ENCODE peak calls at places on chromosomes 7 and 10, in ten cellular contexts. J, K, E, A, X, V, C, L, N and B are unnamed samples.

GRCh38 chr10:99850041-99850766 is 67.8 kb downstream of the ABCC2 start:
- DNase-seq in J (no peak), K (no peak), E (no peak), A (no peak), X (no peak), V (no peak), C (no peak), L (no peak), N (no peak), B (no peak)

GRCh38 chr10:23344251-23344841 is at the start of gene C10orf67:
- DNase-seq in J (peak; percentile 18), K (peak; percentile 21), E (peak; percentile 23), A (peak; percentile 58), X (peak; percentile 79), V (peak; percentile 49), C (no peak), L (peak; percentile 39), N (peak; percentile 76), B (no peak)

GRCh38 chr7:26343837-26344236 is 52.2 kb downstream of the SNX10 start:
- DNase-seq in J (no peak), K (no peak), E (no peak), A (no peak), X (no peak), V (no peak), C (no peak), L (no peak), N (no peak), B (no peak)

GRCh38 chr10:128078136-128078969 is 47.9 kb downstream of the MKI67 start:
- DNase-seq in J (no peak), K (no peak), E (no peak), A (no peak), X (peak; percentile 86), V (no peak), C (no peak), L (no peak), N (peak; percentile 51), B (peak; percentile 64)

GRCh38 chr7:65962033-65962432 is 20.0 kb downstream of the GUSB start:
- DNase-seq in J (no peak), K (no peak), E (no peak), A (no peak), X (no peak), V (no peak), C (no peak), L (no peak), N (no peak), B (no peak)

GRCh38 chr7:34900891-34901493 is 136.3 kb downstream of the DPY19L1 start:
- DNase-seq in J (no peak), K (no peak), E (no peak), A (no peak), X (peak; percentile 40), V (peak; percentile 42), C (no peak), L (no peak), N (no peak), B (no peak)

GRCh38 chr10:124875596-124875995 is 66.3 kb upstream of the ZRANB1 start:
- DNase-seq in J (no peak), K (no peak), E (no peak), A (peak; percentile 25), X (no peak), V (no peak), C (no peak), L (peak; percentile 27), N (peak; percentile 51), B (no peak)

GRCh38 chr10:90862908-90863514 is 5.2 kb upstream of the HTR7 start:
- DNase-seq in J (no peak), K (no peak), E (no peak), A (no peak), X (peak; percentile 43), V (no peak), C (no peak), L (peak; percentile 35), N (peak; percentile 70), B (no peak)

GRCh38 chr7:79553811-79554555 is 100.5 kb upstream of the MAGI2 start:
- DNase-seq in J (no peak), K (no peak), E (no peak), A (peak; percentile 3), X (no peak), V (no peak), C (no peak), L (peak; percentile 52), N (peak; percentile 66), B (no peak)

GRCh38 chr10:131310054-131310903 is 1.2 kb downstream of the TCERG1L start:
- DNase-seq in J (no peak), K (no peak), E (no peak), A (no peak), X (no peak), V (no peak), C (no peak), L (no peak), N (peak; percentile 0), B (no peak)

GRCh38 chr7:83111391-83111790 is 51.3 kb downstream of the PCLO start:
- DNase-seq in J (no peak), K (no peak), E (no peak), A (peak; percentile 68), X (no peak), V (no peak), C (no peak), L (no peak), N (no peak), B (no peak)

GRCh38 chr7:69967152-69967591 is 368.9 kb downstream of the AUTS2 start:
- DNase-seq in J (peak; percentile 34), K (no peak), E (peak; percentile 19), A (peak; percentile 29), X (peak; percentile 42), V (peak; percentile 51), C (no peak), L (no peak), N (peak; percentile 2), B (no peak)

GRCh38 chr7:79868010-79868409 is 266.6 kb upstream of the GNAI1 start:
- DNase-seq in J (no peak), K (no peak), E (no peak), A (no peak), X (no peak), V (no peak), C (no peak), L (no peak), N (peak; percentile 20), B (no peak)

GRCh38 chr7:84675633-84676034 is 481.0 kb upstream of the SEMA3A start:
- DNase-seq in J (no peak), K (no peak), E (no peak), A (peak; percentile 23), X (peak; percentile 21), V (no peak), C (peak; percentile 34), L (no peak), N (peak; percentile 22), B (no peak)

GRCh38 chr10:89327803-89328441 is at the start of gene IFIT3:
- DNase-seq in J (peak; percentile 65), K (peak; percentile 58), E (peak; percentile 64), A (peak; percentile 95), X (peak; percentile 13), V (peak; percentile 64), C (no peak), L (peak; percentile 91), N (peak; percentile 96), B (no peak)
- H3K4me3 ChIP-seq in J (peak within 1 kb of the TSS; percentile 39), K (peak within 1 kb of the TSS; percentile 60), E (no peak within 1 kb of the TSS), A (peak within 1 kb of the TSS; percentile 67), X (peak within 1 kb of the TSS; percentile 64), V (peak within 1 kb of the TSS; percentile 61), C (no peak within 1 kb of the TSS), L (peak within 1 kb of the TSS; percentile 54), N (peak within 1 kb of the TSS; percentile 55), B (peak within 1 kb of the TSS; percentile 68)

GRCh38 chr7:72476608-72477305 is 64.6 kb upstream of the CALN1 start:
- DNase-seq in J (no peak), K (no peak), E (no peak), A (no peak), X (no peak), V (no peak), C (no peak), L (no peak), N (no peak), B (no peak)
- TF ChIP-seq CTCF in J (no peak), K (no peak), E (no peak), A (no peak), X (no peak), V (no peak), C (no peak), L (peak; percentile 4), N (no peak), B (no peak)

GRCh38 chr7:27394871-27395270 is 152.3 kb downstream of the EVX1 start:
- DNase-seq in J (no peak), K (no peak), E (no peak), A (no peak), X (no peak), V (no peak), C (no peak), L (no peak), N (no peak), B (no peak)

GRCh38 chr7:27392477-27392876 is 149.9 kb downstream of the EVX1 start:
- DNase-seq in J (no peak), K (no peak), E (no peak), A (no peak), X (no peak), V (no peak), C (no peak), L (no peak), N (no peak), B (no peak)

GRCh38 chr7:27400168-27400567 is 157.6 kb downstream of the EVX1 start:
- DNase-seq in J (no peak), K (no peak), E (no peak), A (no peak), X (no peak), V (no peak), C (no peak), L (no peak), N (no peak), B (no peak)

GRCh38 chr7:27397503-27397902 is 154.9 kb downstream of the EVX1 start:
- DNase-seq in J (no peak), K (no peak), E (no peak), A (no peak), X (no peak), V (no peak), C (no peak), L (no peak), N (no peak), B (no peak)

GRCh38 chr7:27395626-27396025 is 153.0 kb downstream of the EVX1 start:
- DNase-seq in J (no peak), K (no peak), E (no peak), A (no peak), X (no peak), V (no peak), C (no peak), L (no peak), N (no peak), B (no peak)
- H3K4me3 ChIP-seq in J (no peak overlapping the region), K (no peak overlapping the region), E (no peak overlapping the region), A (no peak overlapping the region), X (no peak overlapping the region), V (no peak overlapping the region), C (no peak overlapping the region), L (no peak overlapping the region), N (no peak overlapping the region), B (no peak overlapping the region)

GRCh38 chr7:8035190-8035589 is 66.6 kb downstream of the GLCCI1 start:
- DNase-seq in J (no peak), K (no peak), E (no peak), A (no peak), X (no peak), V (no peak), C (no peak), L (no peak), N (no peak), B (no peak)

GRCh38 chr7:8040768-8041369 is 72.3 kb downstream of the GLCCI1 start:
- DNase-seq in J (no peak), K (no peak), E (no peak), A (no peak), X (no peak), V (no peak), C (no peak), L (no peak), N (no peak), B (no peak)

GRCh38 chr7:8037151-8037550 is 68.6 kb downstream of the GLCCI1 start:
- DNase-seq in J (no peak), K (no peak), E (no peak), A (peak; percentile 9), X (no peak), V (no peak), C (no peak), L (no peak), N (no peak), B (no peak)

GRCh38 chr7:8035647-8036518 is 67.3 kb downstream of the GLCCI1 start:
- DNase-seq in J (no peak), K (no peak), E (no peak), A (peak; percentile 10), X (no peak), V (no peak), C (no peak), L (peak; percentile 19), N (peak; percentile 66), B (no peak)
- TF ChIP-seq CTCF in J (no peak), K (peak; percentile 16), E (peak; percentile 51), A (peak; percentile 39), X (peak; percentile 51), V (peak; percentile 29), C (peak; percentile 76), L (peak; percentile 62), N (peak; percentile 64), B (no peak)